ENCODE peak calls at places on chromosome 1, in five cellular contexts. Z, S, R, C and P are unnamed samples. For H3K36me3, the result is how much of the 10 kb centered on the place peaks cover.

GRCh38 chr1:8347635-8348034 is 29.7 kb downstream of the SLC45A1 start:
- DNase-seq in Z (no peak), S (no peak), R (no peak), C (no peak), P (peak)

GRCh38 chr1:199101139-199101538 is 462.3 kb downstream of the PTPRC start:
- DNase-seq in Z (no peak), S (no peak), R (no peak), C (no peak), P (no peak)

GRCh38 chr1:18452550-18452949 is 28.2 kb upstream of the KLHDC7A start:
- DNase-seq in Z (peak), S (no peak), R (no peak), C (no peak), P (no peak)

GRCh38 chr1:14850563-14850962 is 252.1 kb downstream of the KAZN start:
- DNase-seq in Z (no peak), S (no peak), R (no peak), C (no peak), P (no peak)

GRCh38 chr1:212609701-212610574 is 1.4 kb downstream of the ATF3 start:
- DNase-seq in Z (no peak), S (peak), R (no peak), C (no peak), P (no peak)

GRCh38 chr1:215566556-215567490 is at the start of gene KCTD3:
- DNase-seq in Z (peak), S (peak), R (peak), C (no peak), P (peak)

GRCh38 chr1:26786437-26787380 is 1.0 kb upstream of the PIGV start:
- DNase-seq in Z (no peak), S (peak), R (peak), C (no peak), P (peak)

GRCh38 chr1:201309420-201309819 is 26.1 kb downstream of the PKP1 start:
- DNase-seq in Z (peak), S (peak), R (peak), C (peak), P (peak)

GRCh38 chr1:165793951-165794350 is 25.3 kb upstream of the TMCO1 start:
- DNase-seq in Z (no peak), S (no peak), R (peak), C (no peak), P (no peak)

GRCh38 chr1:193115629-193116227 is 6.1 kb upstream of the CDC73 start:
- DNase-seq in Z (no peak), S (peak), R (peak), C (no peak), P (peak)

GRCh38 chr1:47023268-47024137 is at the start of gene CYP4X1:
- DNase-seq in Z (no peak), S (no peak), R (no peak), C (peak), P (no peak)

GRCh38 chr1:2432519-2432918 is 20.2 kb upstream of the PEX10 start:
- DNase-seq in Z (no peak), S (no peak), R (no peak), C (no peak), P (no peak)

GRCh38 chr1:43373034-43373940 is 5.5 kb upstream of the ELOVL1 start:
- DNase-seq in Z (no peak), S (peak), R (peak), C (no peak), P (peak)

GRCh38 chr1:117290855-117291254 is 76.4 kb upstream of the MAN1A2 start:
- DNase-seq in Z (no peak), S (no peak), R (no peak), C (no peak), P (no peak)

GRCh38 chr1:199310701-199311100 is 671.9 kb downstream of the PTPRC start:
- DNase-seq in Z (no peak), S (no peak), R (no peak), C (no peak), P (peak)

GRCh38 chr1:50978852-50979781 is 9.1 kb downstream of the CDKN2C start:
- DNase-seq in Z (no peak), S (no peak), R (no peak), C (no peak), P (no peak)

GRCh38 chr1:53449026-53449425 is 10.2 kb upstream of the DMRTB1 start:
- DNase-seq in Z (no peak), S (peak), R (peak), C (no peak), P (no peak)

GRCh38 chr1:207698822-207699483 is 52.9 kb upstream of the CD46 start:
- DNase-seq in Z (peak), S (peak), R (peak), C (peak), P (peak)

GRCh38 chr1:243850013-243850367 is at the start of gene AKT3:
- DNase-seq in Z (peak), S (no peak), R (no peak), C (no peak), P (no peak)

GRCh38 chr1:225514671-225515081 is 86.8 kb upstream of the LBR start:
- DNase-seq in Z (no peak), S (no peak), R (no peak), C (no peak), P (no peak)

GRCh38 chr1:13807213-13807612 is 107.2 kb downstream of the PRDM2 start:
- DNase-seq in Z (no peak), S (peak), R (no peak), C (no peak), P (no peak)

GRCh38 chr1:7218210-7218832 is 433.1 kb downstream of the CAMTA1 start:
- DNase-seq in Z (peak), S (peak), R (peak), C (peak), P (peak)

GRCh38 chr1:23928789-23929188 is 15.6 kb upstream of the CNR2 start:
- DNase-seq in Z (no peak), S (no peak), R (no peak), C (no peak), P (no peak)

GRCh38 chr1:16189921-16190499 is 22.4 kb downstream of the ARHGEF19 start:
- DNase-seq in Z (no peak), S (no peak), R (no peak), C (no peak), P (no peak)

GRCh38 chr1:56827711-56828110 is 8.5 kb upstream of the FYB2 start:
- DNase-seq in Z (no peak), S (peak), R (no peak), C (no peak), P (no peak)

GRCh38 chr1:246146811-246147210 is 360.3 kb downstream of the SMYD3 start:
- DNase-seq in Z (no peak), S (no peak), R (no peak), C (no peak), P (no peak)

GRCh38 chr1:8941906-8942305 is 3.8 kb upstream of the CA6 start:
- DNase-seq in Z (no peak), S (peak), R (peak), C (no peak), P (peak)

GRCh38 chr1:60000625-60001024 is 72.9 kb downstream of the C1orf87 start:
- DNase-seq in Z (no peak), S (no peak), R (no peak), C (no peak), P (no peak)

GRCh38 chr1:47388548-47389238 is 27.4 kb upstream of the FOXE3 start:
- DNase-seq in Z (peak), S (peak), R (peak), C (peak), P (peak)

GRCh38 chr1:44103270-44104131 is 15.1 kb upstream of the KLF17 start:
- DNase-seq in Z (no peak), S (no peak), R (no peak), C (no peak), P (peak)

GRCh38 chr1:12230549-12231275 is 882 bp downstream of the VPS13D start:
- DNase-seq in Z (no peak), S (peak), R (no peak), C (no peak), P (peak)

GRCh38 chr1:5999711-6000443 is 7.7 kb upstream of the NPHP4 start:
- DNase-seq in Z (no peak), S (no peak), R (no peak), C (no peak), P (no peak)

GRCh38 chr1:227388771-227389170 is 70.5 kb upstream of the CDC42BPA start:
- DNase-seq in Z (no peak), S (no peak), R (no peak), C (no peak), P (peak)

GRCh38 chr1:14525262-14525661 is 73.2 kb upstream of the KAZN start:
- DNase-seq in Z (no peak), S (no peak), R (no peak), C (no peak), P (no peak)

GRCh38 chr1:114178940-114179339 is 25.3 kb upstream of the SYT6 start:
- DNase-seq in Z (no peak), S (no peak), R (no peak), C (no peak), P (no peak)

GRCh38 chr1:193542668-193543067 is 356.3 kb upstream of the B3GALT2 start:
- DNase-seq in Z (no peak), S (peak), R (peak), C (no peak), P (peak)

GRCh38 chr1:209585672-209586071 is 2.2 kb downstream of the CAMK1G start:
- DNase-seq in Z (no peak), S (peak), R (no peak), C (no peak), P (no peak)

GRCh38 chr1:52556641-52557360 is 3.9 kb upstream of the TUT4 start:
- DNase-seq in Z (no peak), S (no peak), R (no peak), C (no peak), P (peak)

GRCh38 chr1:214241060-214241459 is 39.9 kb upstream of the SMYD2 start:
- DNase-seq in Z (no peak), S (no peak), R (peak), C (no peak), P (no peak)

GRCh38 chr1:94715311-94715710 is 104.8 kb upstream of the SLC44A3 start:
- DNase-seq in Z (no peak), S (no peak), R (no peak), C (no peak), P (no peak)
- H2BK5ac ChIP-seq in Z (no peak), S (no peak), R (peak), C (no peak), P (no peak)

DNA sequence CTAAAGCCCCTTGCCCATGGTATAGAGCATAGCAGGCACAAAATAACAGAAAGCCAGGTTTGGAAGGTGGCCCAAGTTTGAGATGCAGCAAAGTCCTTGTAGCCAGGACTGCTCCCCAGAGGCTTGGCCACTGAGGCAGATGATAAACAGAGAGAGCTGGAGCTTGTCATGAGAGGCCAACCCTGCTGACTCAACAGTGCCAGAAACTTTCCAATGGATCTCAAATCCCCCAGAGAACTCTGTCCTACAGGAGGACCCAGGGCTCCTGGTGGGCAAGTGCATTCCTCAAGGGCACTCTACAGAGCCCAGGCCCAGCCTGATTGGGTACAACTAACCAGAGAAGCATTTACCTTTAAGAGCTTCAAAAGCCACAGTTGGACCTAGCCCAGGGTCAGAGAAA is 280.7 kb downstream of the KCNH1 start:
- DNase-seq in Z (no peak), S (no peak), R (no peak), C (no peak), P (no peak)
- H3K36me3 ChIP-seq in Z (under half), S (under half), R (under half), C (under half), P (under half)

GRCh38 chr1:98964198-98964597 is 40.5 kb downstream of the PLPPR5 start:
- DNase-seq in Z (no peak), S (no peak), R (no peak), C (no peak), P (no peak)
- H3K14ac ChIP-seq in Z (no peak), S (no peak), R (no peak), C (no peak), P (no peak)

GRCh38 chr1:62438163-62438562 is 1.3 kb downstream of the USP1 start:
- DNase-seq in Z (no peak), S (peak), R (no peak), C (no peak), P (peak)

GRCh38 chr1:62437273-62437945 is 560 bp downstream of the USP1 start:
- DNase-seq in Z (peak), S (peak), R (no peak), C (no peak), P (peak)

GRCh38 chr1:62435231-62436038 is 1.4 kb upstream of the USP1 start:
- DNase-seq in Z (no peak), S (no peak), R (no peak), C (no peak), P (peak)

GRCh38 chr1:62436039-62436465 is 797 bp upstream of the USP1 start:
- DNase-seq in Z (no peak), S (no peak), R (no peak), C (no peak), P (peak)

GRCh38 chr1:62436466-62437272 is at the start of gene USP1:
- DNase-seq in Z (peak), S (peak), R (peak), C (peak), P (peak)
- H2BK5ac ChIP-seq in Z (peak), S (peak), R (peak), C (peak), P (peak)

GRCh38 chr1:205793959-205794730 is 18.9 kb downstream of the SLC41A1 start:
- DNase-seq in Z (no peak), S (no peak), R (no peak), C (no peak), P (no peak)
- H3K36me3 ChIP-seq in Z (under half), S (half or more), R (half or more), C (under half), P (under half)

DNA sequence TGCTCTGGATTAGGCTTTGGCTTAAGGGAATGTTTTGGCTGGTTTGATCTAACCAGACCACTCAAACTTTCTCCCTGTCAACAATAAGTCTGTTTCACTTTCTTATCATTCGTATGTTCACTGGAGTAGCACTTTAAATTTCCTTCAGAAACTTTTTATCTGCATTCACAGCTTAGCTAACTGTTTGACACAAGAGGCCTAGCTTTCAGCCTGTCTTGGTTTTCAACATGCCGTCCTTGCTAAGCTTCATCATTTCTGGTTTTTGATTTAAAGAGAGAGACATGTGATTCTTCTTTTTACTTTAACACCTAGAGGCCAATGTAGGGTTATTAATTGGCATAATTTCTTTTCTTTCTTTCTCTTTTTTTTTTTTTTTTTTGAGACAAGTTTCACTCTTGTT is 14.9 kb upstream of the CYB5R1 start:
- DNase-seq in Z (no peak), S (no peak), R (no peak), C (no peak), P (no peak)
- H3K14ac ChIP-seq in Z (no peak), S (no peak), R (no peak), C (no peak), P (no peak)

GRCh38 chr1:171486048-171486519 is 754 bp downstream of the PRRC2C start:
- DNase-seq in Z (peak), S (peak), R (peak), C (no peak), P (no peak)
- H2BK5ac ChIP-seq in Z (peak), S (no peak), R (peak), C (peak), P (peak)